ENCODE peak calls at places on chromosomes 3 and 15, in seven cellular contexts. D is neuronal stem cell, X is trophoblast cell, W is IMR-90, A is H9, H is mesenchymal stem cell, S is H1. O is an unnamed sample.

GRCh38 chr3:129622933-129623332 is 16.5 kb upstream of the PLXND1 start:
- DNase-seq in D (no peak), X (no peak), W (no peak), A (no peak), H (no peak), S (no peak), O (no peak)

GRCh38 chr3:126081618-126082333 is 2.1 kb downstream of the SLC41A3 start:
- DNase-seq in D (no peak), X (peak; percentile 99), W (peak; percentile 43), A (no peak), H (peak; percentile 63), S (no peak), O (peak; percentile 18)

GRCh38 chr15:54354341-54354740 is 376.1 kb downstream of the UNC13C start:
- DNase-seq in D (no peak), X (no peak), W (no peak), A (no peak), H (no peak), S (no peak), O (no peak)

GRCh38 chr3:67113802-67114407 is 115.8 kb downstream of the KBTBD8 start:
- DNase-seq in D (peak; percentile 90), X (peak; percentile 94), W (peak; percentile 86), A (peak; percentile 84), H (peak; percentile 84), S (peak; percentile 93), O (peak; percentile 91)

GRCh38 chr3:140423146-140423545 is 254.7 kb upstream of the TRIM42 start:
- DNase-seq in D (no peak), X (no peak), W (no peak), A (no peak), H (no peak), S (no peak), O (no peak)

GRCh38 chr3:59769132-59769531 is 719.3 kb upstream of the CFAP20DC start:
- DNase-seq in D (no peak), X (no peak), W (no peak), A (no peak), H (no peak), S (no peak), O (no peak)

GRCh38 chr3:3015472-3016089 is 94.6 kb downstream of the IL5RA start:
- DNase-seq in D (peak; percentile 40), X (peak; percentile 56), W (peak; percentile 23), A (no peak), H (peak; percentile 63), S (no peak), O (peak; percentile 59)

GRCh38 chr3:5011555-5012256 is 32.5 kb downstream of the BHLHE40 start:
- DNase-seq in D (no peak), X (no peak), W (no peak), A (no peak), H (no peak), S (no peak), O (peak; percentile 57)

GRCh38 chr3:23764407-23764806 is 41.3 kb upstream of the UBE2E1 start:
- DNase-seq in D (no peak), X (no peak), W (no peak), A (no peak), H (no peak), S (no peak), O (no peak)

GRCh38 chr3:56937580-56937979 is 122.9 kb upstream of the SPATA12 start:
- DNase-seq in D (no peak), X (no peak), W (no peak), A (no peak), H (no peak), S (no peak), O (no peak)

GRCh38 chr15:89802986-89803820 is 11.4 kb downstream of the ANPEP start:
- DNase-seq in D (no peak), X (no peak), W (no peak), A (no peak), H (no peak), S (no peak), O (no peak)

GRCh38 chr15:71312731-71313460 is 197.6 kb downstream of the THSD4 start:
- DNase-seq in D (no peak), X (no peak), W (peak; percentile 55), A (no peak), H (no peak), S (no peak), O (peak; percentile 2)

GRCh38 chr15:45183001-45183400 is 4.8 kb downstream of the SHF start:
- DNase-seq in D (no peak), X (peak; percentile 34), W (no peak), A (peak; percentile 61), H (no peak), S (no peak), O (peak; percentile 45)

GRCh38 chr15:64009241-64009640 is 37.0 kb downstream of the DAPK2 start:
- DNase-seq in D (no peak), X (no peak), W (no peak), A (no peak), H (no peak), S (no peak), O (no peak)
- H3K4ac ChIP-seq in D (no peak overlapping the region), X (no peak overlapping the region), W (no peak overlapping the region), A (no peak overlapping the region), H (no peak overlapping the region), S (no peak overlapping the region), O (no peak overlapping the region)

DNA sequence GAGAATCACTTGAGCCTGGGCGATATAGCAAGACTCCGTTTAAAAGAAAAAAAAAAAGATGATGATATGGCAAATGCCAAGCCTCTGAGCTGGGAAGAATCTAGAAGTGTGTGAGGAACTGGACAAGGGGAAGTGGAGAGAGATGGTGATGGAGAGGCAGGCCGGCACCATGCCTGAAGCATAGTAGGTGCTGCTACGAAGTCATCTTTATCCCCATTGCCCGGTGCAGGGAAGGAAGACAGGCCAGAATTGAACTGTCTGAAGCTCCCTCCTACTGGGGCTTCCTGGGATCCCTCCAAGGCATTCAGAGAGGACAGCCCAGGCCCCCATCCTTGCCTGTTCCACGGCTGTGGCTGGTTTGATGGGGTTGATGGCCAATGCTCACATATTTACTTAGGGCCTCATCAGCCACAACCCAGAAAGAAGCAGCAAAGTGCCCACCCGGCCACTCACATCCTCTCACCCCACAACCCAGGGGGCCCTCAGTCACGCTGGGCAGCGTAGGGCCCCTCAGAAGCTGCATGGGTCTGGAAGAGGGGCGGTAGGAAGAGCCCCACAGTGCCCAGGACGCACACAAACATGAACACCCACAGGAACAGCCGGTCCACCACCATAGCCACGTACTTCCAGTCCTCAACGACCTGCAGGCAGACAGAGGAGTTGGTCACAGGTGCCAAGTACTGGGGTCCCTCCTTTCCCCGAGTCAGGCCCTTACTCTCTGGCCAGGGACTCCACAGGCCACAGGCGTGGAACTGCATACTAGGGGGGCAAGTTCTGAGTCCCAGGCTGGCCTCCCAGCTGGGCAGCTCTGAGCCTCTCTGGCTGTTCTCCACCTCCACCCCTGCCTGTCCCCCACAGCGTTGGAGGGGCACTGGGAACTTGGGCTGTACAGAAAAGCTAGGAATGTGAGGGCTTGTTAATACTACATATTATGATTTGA is 4.1 kb upstream of the CHRNA3 start:
- DNase-seq in D (no peak), X (no peak), W (no peak), A (no peak), H (no peak), S (no peak), O (no peak)
- H3K27me3 ChIP-seq in D (peaks cover 29% of the 10 kb centered on the region), X (peaks cover 23% of the 10 kb centered on the region), W (peaks cover 72% of the 10 kb centered on the region), A (peaks cover 2% of the 10 kb centered on the region), H (peaks cover 95% of the 10 kb centered on the region), S (peaks cover 25% of the 10 kb centered on the region), O (peaks cover 14% of the 10 kb centered on the region)

DNA sequence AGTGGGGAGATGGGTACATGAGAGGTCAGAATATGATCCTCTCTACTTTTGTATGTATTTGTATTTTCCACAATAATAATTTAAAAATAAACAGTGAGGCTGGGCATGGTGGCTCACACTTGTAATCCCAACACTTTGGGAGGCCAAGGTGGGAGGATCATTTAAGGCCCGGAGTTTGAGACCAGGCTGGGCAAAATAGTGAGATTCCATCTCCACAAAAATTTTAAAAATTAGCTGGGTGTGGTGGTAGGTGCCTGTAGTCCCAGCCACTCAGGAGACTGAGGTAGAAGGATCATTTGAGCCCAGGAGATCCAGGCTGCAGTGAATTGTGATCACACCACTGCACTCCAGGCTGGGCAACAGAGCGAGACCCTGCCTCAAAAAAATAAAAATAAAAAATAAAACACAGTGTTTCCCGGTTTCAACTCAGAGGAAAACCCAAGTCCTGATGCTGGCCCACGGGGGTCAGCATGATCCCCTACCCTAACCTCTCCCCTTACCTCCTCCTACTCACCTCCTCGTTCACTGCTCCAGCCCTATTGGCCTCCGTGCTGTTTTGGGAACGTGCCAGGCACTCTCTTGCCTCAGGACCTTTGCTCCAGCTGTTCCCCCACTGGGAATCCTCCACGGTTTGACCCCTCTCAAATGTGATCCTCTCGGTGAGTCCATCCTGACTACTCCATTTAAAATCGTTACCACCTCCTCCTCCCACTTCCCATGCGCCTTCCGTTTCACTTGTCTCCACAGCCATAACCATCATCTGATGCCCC is 2.9 kb upstream of the KLHL40 start:
- DNase-seq in D (no peak), X (peak; percentile 54), W (no peak), A (no peak), H (no peak), S (no peak), O (no peak)
- H3K4ac ChIP-seq in D (no peak overlapping the region), X (no peak overlapping the region), W (no peak overlapping the region), A (no peak overlapping the region), H (no peak overlapping the region), S (no peak overlapping the region), O (no peak overlapping the region)

GRCh38 chr15:52806284-52806655 is 16.1 kb upstream of the ONECUT1 start:
- DNase-seq in D (no peak), X (no peak), W (no peak), A (no peak), H (no peak), S (no peak), O (no peak)
- H3K27me3 ChIP-seq in D (peaks cover 61% of the 10 kb centered on the region), X (peaks cover 38% of the 10 kb centered on the region), W (peaks cover 58% of the 10 kb centered on the region), A (peaks cover 8% of the 10 kb centered on the region), H (peaks cover 95% of the 10 kb centered on the region), S (peaks cover 33% of the 10 kb centered on the region), O (peaks cover 11% of the 10 kb centered on the region)

GRCh38 chr3:100205161-100205560 is 55.6 kb upstream of the TBC1D23 start:
- DNase-seq in D (no peak), X (no peak), W (peak; percentile 31), A (no peak), H (peak; percentile 37), S (no peak), O (no peak)
- H3K4ac ChIP-seq in D (no peak overlapping the region), X (no peak overlapping the region), W (no peak overlapping the region), A (no peak overlapping the region), H (no peak overlapping the region), S (no peak overlapping the region), O (no peak overlapping the region)

GRCh38 chr3:124034016-124034808 is 42.3 kb upstream of the ROPN1 start:
- DNase-seq in D (peak; percentile 36), X (no peak), W (no peak), A (peak; percentile 41), H (peak; percentile 6), S (peak; percentile 63), O (peak; percentile 11)

GRCh38 chr3:124032881-124033359 is 41.0 kb upstream of the ROPN1 start:
- DNase-seq in D (peak; percentile 92), X (peak; percentile 86), W (peak; percentile 71), A (peak; percentile 91), H (peak; percentile 84), S (peak; percentile 95), O (peak; percentile 94)

GRCh38 chr3:124032351-124032880 is 40.5 kb upstream of the ROPN1 start:
- DNase-seq in D (peak; percentile 48), X (peak; percentile 52), W (no peak), A (peak; percentile 41), H (peak; percentile 3), S (no peak), O (peak; percentile 43)

GRCh38 chr3:124034809-124035152 is 42.9 kb upstream of the ROPN1 start:
- DNase-seq in D (no peak), X (no peak), W (no peak), A (no peak), H (no peak), S (no peak), O (no peak)

GRCh38 chr3:124033360-124034015 is 41.6 kb upstream of the ROPN1 start:
- DNase-seq in D (no peak), X (peak; percentile 27), W (no peak), A (peak; percentile 34), H (peak; percentile 1), S (peak; percentile 71), O (peak; percentile 9)
- H3K27me3 ChIP-seq in D (no peaks in the 10 kb centered on the region), X (peaks cover 3% of the 10 kb centered on the region), W (peaks cover 34% of the 10 kb centered on the region), A (peaks cover 21% of the 10 kb centered on the region), H (peaks cover 20% of the 10 kb centered on the region), S (peaks cover 39% of the 10 kb centered on the region), O (peaks cover 10% of the 10 kb centered on the region)